ENCODE peak calls at places on chromosomes 16 and 17, in seven cellular contexts. K, N, Q, V, O, P and M are unnamed samples.

GRCh38 chr16:78896280-78896679 is 704.3 kb downstream of the MAF start:
- DNase-seq in K (no peak), P (no peak), N (no peak), O (no peak), Q (no peak), V (no peak), M (no peak)

GRCh38 chr17:2724783-2725164 is 13.2 kb upstream of the CLUH start:
- DNase-seq in N (no peak), O (peak; percentile 62), K (no peak), Q (peak; percentile 53), V (no peak), P (no peak), M (no peak)

GRCh38 chr16:53817117-53817516 is 113.2 kb downstream of the FTO start:
- DNase-seq in O (no peak), Q (peak; percentile 86), V (no peak), P (no peak), N (no peak), K (no peak), M (no peak)

GRCh38 chr17:74695629-74696028 is 17.1 kb downstream of the CD300LF start:
- DNase-seq in V (no peak), Q (no peak), N (no peak), O (no peak), K (no peak), P (no peak), M (no peak)

GRCh38 chr16:85072947-85073346 is 39.3 kb downstream of the CIBAR2 start:
- DNase-seq in P (no peak), K (no peak), Q (peak; percentile 94), V (no peak), N (no peak), O (no peak), M (no peak)

GRCh38 chr16:2782583-2783351 is 4.6 kb downstream of the PRSS33 start:
- DNase-seq in N (no peak), O (no peak), Q (no peak), V (no peak), P (no peak), K (no peak), M (no peak)

GRCh38 chr17:59311051-59311468 is 20.4 kb upstream of the YPEL2 start:
- DNase-seq in V (peak; percentile 32), K (peak; percentile 71), Q (peak; percentile 79), P (peak; percentile 2), N (peak; percentile 75), O (peak; percentile 72), M (peak; percentile 76)

GRCh38 chr16:47196457-47196856 is 52.7 kb upstream of the NETO2 start:
- DNase-seq in N (no peak), O (no peak), P (no peak), K (no peak), Q (no peak), V (no peak), M (peak; percentile 19)

GRCh38 chr16:359871-360697 is 7.6 kb upstream of the AXIN1 start:
- DNase-seq in Q (no peak), N (no peak), O (no peak), K (no peak), V (no peak), P (no peak), M (no peak)

GRCh38 chr16:17026600-17027242 is 444.0 kb downstream of the XYLT1 start:
- DNase-seq in K (no peak), P (no peak), O (peak; percentile 21), N (no peak), Q (no peak), V (no peak), M (no peak)

GRCh38 chr16:74431516-74431915 is 10.2 kb upstream of the CLEC18B start:
- DNase-seq in N (no peak), P (no peak), O (no peak), Q (no peak), K (no peak), V (no peak), M (no peak)

GRCh38 chr17:82297804-82298537 is 19.4 kb downstream of the CD7 start:
- DNase-seq in P (peak; percentile 74), O (peak; percentile 92), N (peak; percentile 42), K (no peak), Q (peak; percentile 95), V (peak; percentile 95), M (peak; percentile 62)